ENCODE peak calls at places on chromosomes 5 and 9, in seven cellular contexts. P is hypothalamus, C is anterior cingulate cortex, F is GM13977, S is AML-193, X is NCI-H446, T is T-helper 2 cell. M is an unnamed sample.

GRCh38 chr5:88256872-88257271 is 11.8 kb downstream of the TMEM161B start:
- DNase-seq in P (no peak), C (no peak), F (no peak), S (no peak), X (no peak), T (no peak), M (no peak)

GRCh38 chr9:85290019-85290418 is 451.7 kb downstream of the AGTPBP1 start:
- DNase-seq in P (no peak), C (no peak), F (no peak), S (no peak), X (no peak), T (no peak), M (no peak)

GRCh38 chr9:74742792-74743389 is 144.8 kb downstream of the TRPM6 start:
- DNase-seq in P (no peak), C (peak; percentile 6), F (no peak), S (peak; percentile 1), X (peak; percentile 15), T (no peak), M (no peak)

GRCh38 chr5:96855041-96855872 is 21.0 kb upstream of the ERAP2 start:
- DNase-seq in P (no peak), C (no peak), F (no peak), S (peak; percentile 50), X (no peak), T (no peak), M (no peak)

GRCh38 chr5:78127875-78128274 is 166.6 kb downstream of the AP3B1 start:
- DNase-seq in P (no peak), C (no peak), F (no peak), S (no peak), X (no peak), T (no peak), M (no peak)

GRCh38 chr5:52077941-52078825 is 694.9 kb downstream of the ISL1 start:
- DNase-seq in P (no peak), C (no peak), F (no peak), S (no peak), X (no peak), T (no peak), M (no peak)

GRCh38 chr5:178790371-178790770 is 59.9 kb upstream of the ZNF354A start:
- DNase-seq in P (no peak), C (no peak), F (no peak), S (peak; percentile 53), X (no peak), T (no peak), M (no peak)

GRCh38 chr9:127578952-127579853 is 32.9 kb upstream of the STXBP1 start:
- DNase-seq in P (peak; percentile 63), C (peak; percentile 27), F (no peak), S (peak; percentile 80), X (peak; percentile 85), T (peak; percentile 27), M (peak; percentile 49)

GRCh38 chr9:124934290-124934689 is 6.6 kb downstream of the GOLGA1 start:
- DNase-seq in P (no peak), C (no peak), F (no peak), S (no peak), X (no peak), T (no peak), M (no peak)

GRCh38 chr5:44329716-44330115 is 59.5 kb downstream of the FGF10 start:
- DNase-seq in P (no peak), C (no peak), F (no peak), S (no peak), X (peak; percentile 39), T (no peak), M (no peak)

GRCh38 chr9:127756233-127756632 is 21.1 kb upstream of the TOR2A start:
- DNase-seq in P (no peak), C (no peak), F (no peak), S (no peak), X (no peak), T (no peak), M (no peak)

GRCh38 chr5:42595597-42595996 is 161.0 kb upstream of the CCDC152 start:
- DNase-seq in P (no peak), C (no peak), F (no peak), S (no peak), X (no peak), T (no peak), M (no peak)

GRCh38 chr5:159385529-159385928 is 55.2 kb upstream of the IL12B start:
- DNase-seq in P (no peak), C (no peak), F (no peak), S (no peak), X (no peak), T (no peak), M (no peak)

GRCh38 chr5:165209101-165209727 is 1703.8 kb downstream of the MAT2B start:
- DNase-seq in P (no peak), C (no peak), F (peak; percentile 16), S (peak; percentile 60), X (peak; percentile 64), T (no peak), M (no peak)

GRCh38 chr5:40401965-40402364 is 277.8 kb upstream of the PTGER4 start:
- DNase-seq in P (no peak), C (no peak), F (no peak), S (peak; percentile 28), X (no peak), T (no peak), M (no peak)

GRCh38 chr9:19690128-19690527 is 98.7 kb downstream of the SLC24A2 start:
- DNase-seq in P (no peak), C (no peak), F (no peak), S (no peak), X (no peak), T (no peak), M (no peak)

GRCh38 chr9:37449877-37450632 is 15.2 kb downstream of the ZBTB5 start:
- DNase-seq in P (no peak), C (peak; percentile 41), F (no peak), S (no peak), X (no peak), T (no peak), M (no peak)

GRCh38 chr5:138610468-138611294 is 35.5 kb upstream of the HSPA9 start:
- DNase-seq in P (peak; percentile 42), C (peak; percentile 56), F (no peak), S (no peak), X (no peak), T (no peak), M (no peak)

GRCh38 chr5:172455511-172456061 is 1.3 kb upstream of the SH3PXD2B start:
- DNase-seq in P (no peak), C (no peak), F (no peak), S (no peak), X (peak; percentile 92), T (no peak), M (no peak)

GRCh38 chr9:77427256-77427927 is 220.7 kb downstream of the GNA14 start:
- DNase-seq in P (no peak), C (no peak), F (no peak), S (no peak), X (no peak), T (no peak), M (no peak)

GRCh38 chr5:79093762-79094161 is 17.8 kb upstream of the BHMT start:
- DNase-seq in P (no peak), C (no peak), F (no peak), S (no peak), X (peak; percentile 70), T (no peak), M (no peak)

GRCh38 chr5:138807182-138807581 is 54.0 kb downstream of the CTNNA1 start:
- DNase-seq in P (no peak), C (no peak), F (no peak), S (no peak), X (no peak), T (no peak), M (no peak)